ENCODE peak calls at places on chromosomes 6 and 20, in nine cellular contexts. G is lower leg skin, M is HFFc6, P is mesothelial cell of epicardium, I is omental fat pad, E is cardiac fibroblast, R is hepatocyte, H is neural progenitor cell, T is dorsolateral prefrontal cortex. X is an unnamed sample.
A peak's percentile ranks its signal among the peaks of the same experiment; 100 is the strongest.

GRCh38 chr6:133855599-133855972 is 33.3 kb upstream of the TCF21 start:
- DNase-seq in G (no peak), M (no peak), P (no peak), I (no peak), E (no peak), R (no peak), H (no peak), T (no peak), X (no peak)

GRCh38 chr6:151240036-151240685 is 394 bp downstream of the AKAP12 start:
- DNase-seq in G (peak; percentile 72), M (peak; percentile 0), P (peak; percentile 87), I (peak; percentile 52), E (peak; percentile 82), R (peak; percentile 83), H (peak; percentile 96), T (peak; percentile 72), X (peak; percentile 67)

GRCh38 chr6:27237089-27237723 is 10.3 kb upstream of the PRSS16 start:
- DNase-seq in G (no peak), M (peak; percentile 88), P (no peak), I (no peak), E (peak; percentile 47), R (peak; percentile 44), H (peak; percentile 59), T (no peak), X (no peak)

GRCh38 chr6:19691465-19692167 is 145.6 kb upstream of the ID4 start:
- DNase-seq in G (no peak), M (no peak), P (peak; percentile 51), I (no peak), E (peak; percentile 15), R (peak; percentile 26), H (peak; percentile 83), T (peak; percentile 67), X (peak; percentile 46)

GRCh38 chr6:30612213-30612612 is 4.8 kb downstream of the PPP1R10 start:
- DNase-seq in G (no peak), M (peak; percentile 43), P (no peak), I (no peak), E (peak; percentile 55), R (no peak), H (peak; percentile 26), T (no peak), X (no peak)

GRCh38 chr6:130935978-130936377 is 108.8 kb downstream of the SMLR1 start:
- DNase-seq in G (no peak), M (no peak), P (no peak), I (no peak), E (no peak), R (no peak), H (no peak), T (no peak), X (no peak)

GRCh38 chr6:29764422-29765196 is 41.4 kb downstream of the HLA-F start:
- DNase-seq in G (no peak), M (no peak), P (no peak), I (no peak), E (no peak), R (no peak), H (no peak), T (no peak), X (no peak)

GRCh38 chr6:24154121-24154520 is 28.1 kb downstream of the NRSN1 start:
- DNase-seq in G (no peak), M (no peak), P (no peak), I (no peak), E (no peak), R (no peak), H (no peak), T (no peak), X (no peak)

GRCh38 chr6:52931351-52931750 is 21.9 kb upstream of the GSTA3 start:
- DNase-seq in G (no peak), M (no peak), P (no peak), I (no peak), E (no peak), R (no peak), H (no peak), T (no peak), X (no peak)

GRCh38 chr20:9215539-9215938 is 146.7 kb downstream of the PLCB4 start:
- DNase-seq in G (no peak), M (no peak), P (no peak), I (no peak), E (no peak), R (peak; percentile 13), H (peak; percentile 5), T (no peak), X (no peak)

GRCh38 chr6:170404036-170404435 is 97.5 kb downstream of the FAM120B start:
- DNase-seq in G (no peak), M (no peak), P (no peak), I (no peak), E (peak; percentile 20), R (no peak), H (peak; percentile 6), T (peak; percentile 84), X (no peak)

GRCh38 chr20:22411568-22412450 is 172.6 kb downstream of the FOXA2 start:
- DNase-seq in G (no peak), M (no peak), P (no peak), I (no peak), E (peak; percentile 95), R (peak; percentile 76), H (no peak), T (no peak), X (no peak)

GRCh38 chr6:2688416-2689064 is 62.2 kb downstream of the MYLK4 start:
- DNase-seq in G (no peak), M (peak; percentile 85), P (no peak), I (no peak), E (peak; percentile 82), R (no peak), H (no peak), T (no peak), X (no peak)

GRCh38 chr6:166588691-166589333 is 2.3 kb upstream of the RAMACL start:
- DNase-seq in G (no peak), M (peak; percentile 12), P (no peak), I (no peak), E (peak; percentile 79), R (no peak), H (no peak), T (no peak), X (no peak)

GRCh38 chr20:43991982-43992381 is 77.3 kb downstream of the TOX2 start:
- DNase-seq in G (no peak), M (no peak), P (no peak), I (no peak), E (no peak), R (no peak), H (no peak), T (no peak), X (no peak)

GRCh38 chr6:26330835-26331808 is 33.9 kb upstream of the BTN3A2 start:
- DNase-seq in G (no peak), M (peak; percentile 61), P (no peak), I (no peak), E (peak; percentile 21), R (peak; percentile 46), H (no peak), T (no peak), X (no peak)

GRCh38 chr6:149896491-149896890 is 1.4 kb downstream of the RAET1E start:
- DNase-seq in G (no peak), M (peak; percentile 44), P (no peak), I (no peak), E (peak; percentile 40), R (no peak), H (no peak), T (no peak), X (no peak)

GRCh38 chr6:35945650-35946025 is 24.7 kb upstream of the SRPK1 start:
- DNase-seq in G (no peak), M (no peak), P (no peak), I (no peak), E (no peak), R (no peak), H (no peak), T (no peak), X (no peak)

GRCh38 chr6:35954335-35954734 is 33.4 kb upstream of the SRPK1 start:
- DNase-seq in G (no peak), M (no peak), P (no peak), I (no peak), E (no peak), R (no peak), H (no peak), T (no peak), X (no peak)

GRCh38 chr6:35943390-35943789 is 22.5 kb upstream of the SRPK1 start:
- DNase-seq in G (no peak), M (no peak), P (no peak), I (no peak), E (no peak), R (no peak), H (no peak), T (no peak), X (no peak)

GRCh38 chr6:35948725-35949124 is 27.8 kb upstream of the SRPK1 start:
- DNase-seq in G (no peak), M (peak; percentile 17), P (no peak), I (no peak), E (peak; percentile 42), R (no peak), H (peak; percentile 31), T (no peak), X (peak; percentile 12)
- TF ChIP-seq CTCF in G (no peak), M (peak; percentile 51), P (no peak), I (no peak), E (peak; percentile 44), R (peak; percentile 21), H (peak; percentile 28), T (no peak), X (peak; percentile 26)

DNA sequence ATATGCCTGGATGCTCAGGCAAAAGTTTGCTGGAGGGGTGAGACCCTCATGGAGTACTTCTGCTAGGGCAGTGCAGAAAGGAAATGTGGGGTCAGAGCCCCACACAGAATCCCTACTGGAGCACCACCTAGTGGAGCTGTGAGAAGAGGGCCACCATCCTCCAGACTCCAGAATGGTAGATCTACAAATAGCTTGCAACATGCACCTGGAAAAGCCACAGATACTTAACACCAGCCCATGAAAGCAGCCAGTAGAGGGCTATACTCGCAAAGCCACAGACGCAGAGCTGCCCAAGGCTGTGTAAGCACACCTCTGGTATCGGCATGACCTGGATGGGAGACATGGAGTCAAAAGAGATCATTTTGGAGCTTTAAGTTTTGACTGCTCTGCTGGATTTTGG is 60.7 kb upstream of the GJE1 start:
- DNase-seq in G (no peak), M (no peak), P (no peak), I (no peak), E (no peak), R (no peak), H (peak; percentile 5), T (no peak), X (no peak)
- TF ChIP-seq CTCF in G (no peak), M (peak; percentile 55), P (no peak), I (no peak), E (peak; percentile 12), R (no peak), H (peak; percentile 45), T (no peak), X (no peak)

DNA sequence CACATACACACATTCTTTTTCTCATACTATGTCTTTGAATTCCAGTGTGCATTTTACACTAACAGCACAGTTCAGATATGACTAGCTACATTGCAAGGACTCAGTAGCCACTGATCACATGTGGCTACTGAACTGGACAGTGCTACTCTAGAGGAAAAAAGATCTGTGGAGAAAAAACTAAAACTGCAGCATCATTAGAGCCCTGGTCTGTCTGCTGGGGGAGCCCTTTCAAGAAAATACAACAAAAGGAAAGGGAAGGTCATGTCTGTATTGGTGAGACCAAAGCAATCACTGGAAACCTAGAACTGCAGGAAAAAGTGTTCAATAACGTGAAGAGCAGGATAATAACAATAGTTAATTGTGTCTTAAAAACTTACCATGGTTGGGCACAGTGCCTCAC is 132.3 kb upstream of the JARID2 start:
- DNase-seq in G (no peak), M (no peak), P (no peak), I (no peak), E (no peak), R (no peak), H (no peak), T (no peak), X (no peak)
- TF ChIP-seq CTCF in G (no peak), M (no peak), P (no peak), I (no peak), E (no peak), R (no peak), H (no peak), T (no peak), X (no peak)

GRCh38 chr6:145028144-145028818 is 707.0 kb downstream of the EPM2A start:
- DNase-seq in G (no peak), M (peak; percentile 44), P (no peak), I (no peak), E (peak; percentile 40), R (peak; percentile 54), H (peak; percentile 59), T (no peak), X (no peak)
- TF ChIP-seq CTCF in G (no peak), M (peak; percentile 81), P (no peak), I (no peak), E (peak; percentile 48), R (peak; percentile 63), H (peak; percentile 66), T (peak; percentile 51), X (peak; percentile 69)